ENCODE peak calls at places on chromosome X, in eight cellular contexts. D is heart right ventricle; T is colonic mucosa; X is WERI-Rb-1; Z is aorta; Y is breast epithelium; Q is coronary artery; O is CD8-positive, alpha-beta T cell. C is an unnamed sample.

GRCh38 chrX:150693782-150694574 is 782 bp downstream of the MTMR1 start:
- DNase-seq in Z (peak; percentile 82), X (peak; percentile 94), D (peak; percentile 37), Y (peak; percentile 87), T (peak; percentile 65), Q (no peak), O (peak; percentile 56), C (peak; percentile 85)

GRCh38 chrX:130994671-130995070 is 63.5 kb upstream of the ARHGAP36 start:
- DNase-seq in D (no peak), O (no peak), Z (no peak), T (peak; percentile 19), Y (no peak), X (peak; percentile 24), Q (no peak), C (no peak)

GRCh38 chrX:153844509-153845082 is 14.3 kb upstream of the PDZD4 start:
- DNase-seq in Y (no peak), X (no peak), Q (no peak), T (no peak), Z (no peak), O (no peak), D (no peak), C (no peak)

GRCh38 chrX:136147320-136147901 is at the start of gene FHL1:
- DNase-seq in Z (peak; percentile 91), Q (peak; percentile 84), D (peak; percentile 76), T (peak; percentile 50), O (peak; percentile 24), Y (no peak), X (peak; percentile 45), C (peak; percentile 91)

GRCh38 chrX:103953353-103953752 is 9.1 kb upstream of the TMSB15B start:
- DNase-seq in Y (no peak), D (no peak), O (no peak), Q (peak; percentile 70), T (no peak), X (no peak), Z (no peak), C (no peak)

GRCh38 chrX:30302957-30303356 is 6.2 kb downstream of the NR0B1 start:
- DNase-seq in Q (no peak), D (peak; percentile 22), X (no peak), Y (peak; percentile 30), O (no peak), T (no peak), Z (peak; percentile 71), C (no peak)

GRCh38 chrX:68299923-68300322 is 133.4 kb downstream of the OPHN1 start:
- DNase-seq in O (no peak), T (no peak), D (no peak), Y (no peak), Q (no peak), Z (no peak), X (no peak), C (no peak)

GRCh38 chrX:39518451-39519212 is 579.1 kb downstream of the BCOR start:
- DNase-seq in Z (no peak), Y (no peak), X (no peak), D (peak; percentile 47), O (no peak), T (no peak), Q (no peak), C (no peak)

GRCh38 chrX:22690116-22690515 is 309.6 kb upstream of the DDX53 start:
- DNase-seq in D (no peak), O (no peak), T (no peak), Q (no peak), Z (no peak), Y (no peak), X (no peak), C (peak; percentile 44)

GRCh38 chrX:112947981-112948380 is 107.3 kb upstream of the AMOT start:
- DNase-seq in X (no peak), T (no peak), Q (no peak), D (no peak), Y (no peak), Z (no peak), O (no peak), C (no peak)

GRCh38 chrX:25976683-25977310 is 161.3 kb upstream of the MAGEB18 start:
- DNase-seq in Q (no peak), X (peak; percentile 90), T (no peak), D (no peak), O (no peak), Y (no peak), Z (no peak), C (no peak)

DNA sequence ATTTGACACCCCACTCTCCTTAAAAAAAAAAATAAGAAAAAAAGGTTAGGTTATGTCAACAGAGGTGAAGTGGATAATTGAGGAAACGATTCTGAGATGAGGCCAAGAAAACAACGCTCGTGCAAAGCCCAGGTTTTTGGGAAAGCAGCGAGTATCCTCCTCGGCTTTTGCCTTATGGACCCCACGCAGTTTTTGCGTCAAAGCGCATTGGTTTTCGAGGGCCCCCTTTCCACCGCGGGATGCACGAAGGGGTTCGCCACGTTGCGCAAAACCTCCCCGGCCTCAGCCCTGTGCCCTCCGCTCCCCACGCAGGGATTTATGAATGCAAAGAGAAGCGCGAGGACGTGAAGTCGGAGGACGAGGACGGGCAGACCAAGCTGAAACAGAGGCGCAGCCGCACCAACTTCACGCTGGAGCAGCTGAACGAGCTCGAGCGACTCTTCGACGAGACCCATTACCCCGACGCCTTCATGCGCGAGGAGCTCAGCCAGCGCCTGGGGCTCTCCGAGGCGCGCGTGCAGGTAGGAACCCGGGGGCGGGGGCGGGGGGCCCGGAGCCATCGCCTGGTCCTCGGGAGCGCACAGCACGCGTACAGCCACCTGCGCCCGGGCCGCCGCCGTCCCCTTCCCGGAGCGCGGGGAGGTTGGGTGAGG is 3.8 kb downstream of the SHOX start:
- DNase-seq in Y (no peak), Z (peak; percentile 61), X (no peak), T (no peak), Q (no peak), O (no peak), D (no peak), C (peak; percentile 81)
- H3K27ac ChIP-seq in Y (no peak overlapping the region), Z (no peak overlapping the region), X (no peak overlapping the region), T (no peak overlapping the region), Q (no peak overlapping the region), O (no peak overlapping the region), D (no peak overlapping the region), C (no peak overlapping the region)

GRCh38 chrX:45505214-45505613 is 304.5 kb upstream of the DIPK2B start:
- DNase-seq in Y (no peak), Q (no peak), T (no peak), Z (no peak), X (no peak), D (no peak), O (no peak), C (peak; percentile 69)
- H3K27ac ChIP-seq in Y (peak overlapping the region; percentile 85), Q (no peak overlapping the region), T (no peak overlapping the region), Z (no peak overlapping the region), X (no peak overlapping the region), D (no peak overlapping the region), O (no peak overlapping the region), C (peak overlapping the region; percentile 75)

GRCh38 chrX:106611682-106612402 is at the start of gene RADX:
- DNase-seq in Y (peak; percentile 52), Q (peak; percentile 73), O (peak; percentile 72), D (peak; percentile 71), Z (peak; percentile 91), T (peak; percentile 83), X (peak; percentile 16), C (peak; percentile 51)
- H3K27ac ChIP-seq in Y (peak within 1 kb of the TSS; percentile 8), Q (no peak within 1 kb of the TSS), O (peak within 1 kb of the TSS; percentile 77), D (no peak within 1 kb of the TSS), Z (no peak within 1 kb of the TSS), T (no peak within 1 kb of the TSS), X (no peak within 1 kb of the TSS), C (no peak within 1 kb of the TSS)

DNA sequence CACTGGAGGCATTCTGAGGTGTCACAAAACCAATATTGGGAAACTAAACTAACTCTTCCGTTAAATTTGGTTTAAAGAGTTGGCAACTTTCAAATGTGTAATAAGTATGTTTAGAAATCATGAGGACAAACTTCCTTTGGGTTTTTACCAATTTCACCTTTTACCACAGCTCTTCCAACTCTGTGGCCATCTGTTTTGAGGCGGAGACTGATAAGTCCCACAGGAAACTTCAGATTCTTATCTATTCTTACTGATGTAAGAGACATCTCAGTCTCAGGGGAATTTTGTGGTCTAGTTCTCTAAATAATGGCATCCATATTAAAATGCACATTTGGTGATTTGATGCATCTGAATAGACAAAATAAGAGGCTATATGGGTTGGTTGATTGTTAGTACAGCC is 229.2 kb upstream of the AFF2 start:
- DNase-seq in Q (no peak), T (no peak), O (no peak), Z (no peak), X (no peak), Y (no peak), D (no peak), C (no peak)
- H3K27ac ChIP-seq in Q (no peak overlapping the region), T (no peak overlapping the region), O (no peak overlapping the region), Z (no peak overlapping the region), X (no peak overlapping the region), Y (no peak overlapping the region), D (no peak overlapping the region), C (no peak overlapping the region)

DNA sequence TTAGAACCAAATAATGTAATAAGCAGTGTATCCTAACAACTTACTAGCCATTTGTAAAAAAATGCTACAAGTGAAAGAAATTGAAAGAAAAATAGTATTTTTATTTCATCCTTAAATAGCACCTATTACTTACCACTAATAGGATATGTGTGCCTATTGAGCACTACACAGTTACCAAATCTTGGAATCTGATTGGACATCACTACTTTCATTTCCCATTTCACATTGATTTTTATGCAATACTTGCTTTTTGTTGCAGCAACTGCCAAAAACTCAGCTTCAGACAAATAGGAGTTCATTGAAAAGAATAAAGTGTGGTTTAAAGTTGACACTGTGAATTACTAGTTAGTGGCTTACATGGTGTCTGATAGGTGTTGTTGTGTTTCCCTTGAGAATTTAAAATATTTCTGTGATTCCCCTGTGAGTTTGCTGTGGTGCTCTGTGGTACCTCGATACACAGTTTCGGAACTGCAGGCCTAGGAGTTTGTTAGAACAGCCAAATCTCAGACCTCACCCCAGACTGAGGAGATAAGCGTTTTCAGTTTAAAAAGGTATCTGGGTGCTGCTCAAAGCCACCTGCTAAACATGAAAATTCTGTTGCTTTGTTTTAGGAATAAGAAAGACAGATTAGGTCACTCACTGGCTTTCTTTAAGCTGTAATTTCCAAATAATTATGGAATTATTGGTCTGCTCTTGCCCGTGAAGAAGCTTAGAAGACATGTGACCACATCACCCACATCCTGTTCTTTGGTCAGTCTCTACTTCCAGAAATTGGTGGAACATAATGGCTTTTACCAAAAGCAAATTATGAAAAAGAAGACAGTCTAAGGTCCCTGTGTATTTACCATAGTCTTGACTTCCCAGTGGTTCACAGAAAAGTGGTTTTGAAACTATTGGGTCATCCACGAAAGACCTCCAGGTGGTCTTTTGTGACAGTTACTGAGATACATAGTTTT is 97.8 kb downstream of the SYTL5 start:
- DNase-seq in Y (no peak), O (no peak), Q (no peak), X (no peak), Z (no peak), D (no peak), T (no peak), C (no peak)
- H3K27ac ChIP-seq in Y (no peak overlapping the region), O (no peak overlapping the region), Q (no peak overlapping the region), X (no peak overlapping the region), Z (no peak overlapping the region), D (no peak overlapping the region), T (no peak overlapping the region), C (no peak overlapping the region)

GRCh38 chrX:44342866-44343265 is 606 bp downstream of the EFHC2 start:
- DNase-seq in Q (no peak), X (no peak), O (no peak), Z (no peak), Y (no peak), T (no peak), D (no peak), C (no peak)

GRCh38 chrX:44344194-44344593 is 722 bp upstream of the EFHC2 start:
- DNase-seq in Q (no peak), O (peak; percentile 40), Z (peak; percentile 72), T (no peak), X (no peak), D (peak; percentile 14), Y (no peak), C (no peak)

GRCh38 chrX:44343412-44343942 is at the start of gene EFHC2:
- DNase-seq in O (peak; percentile 26), X (peak; percentile 26), Q (peak; percentile 73), Z (peak; percentile 83), D (peak; percentile 60), T (no peak), Y (peak; percentile 22), C (peak; percentile 68)

GRCh38 chrX:44344687-44345086 is 1.2 kb upstream of the EFHC2 start:
- DNase-seq in Z (no peak), X (no peak), T (no peak), Q (no peak), O (no peak), Y (no peak), D (no peak), C (no peak)
- H3K27ac ChIP-seq in Z (no peak overlapping the region), X (no peak overlapping the region), T (no peak overlapping the region), Q (no peak overlapping the region), O (peak overlapping the region; percentile 84), Y (no peak overlapping the region), D (no peak overlapping the region), C (no peak overlapping the region)

C was measured in osteoblast.